ENCODE peak calls at places on chromosomes 11 and 22, in six cellular contexts. One of them, this sample, is unnamed.
A peak's percentile ranks its signal among the peaks of the same experiment; 100 is the strongest.

GRCh38 chr11:96486890-96487633 is 97.2 kb downstream of the JRKL start:
- DNase-seq in naive thymus-derived CD8-positive, alpha-beta T cell: no peak
- DNase-seq in Calu3: peak; percentile 52
- DNase-seq in AG09319: no peak
- DNase-seq in cardiac fibroblast: peak; percentile 31
- DNase-seq in NAMALWA: no peak
- DNase-seq in this sample: no peak

GRCh38 chr11:114034956-114035355 is 24.6 kb upstream of the ZBTB16 start:
- DNase-seq in naive thymus-derived CD8-positive, alpha-beta T cell: no peak
- DNase-seq in cardiac fibroblast: no peak
- DNase-seq in NAMALWA: no peak
- DNase-seq in AG09319: no peak
- DNase-seq in Calu3: no peak
- DNase-seq in this sample: no peak

GRCh38 chr22:20246368-20247009 is 21.6 kb downstream of the RTN4R start:
- DNase-seq in NAMALWA: no peak
- DNase-seq in cardiac fibroblast: no peak
- DNase-seq in naive thymus-derived CD8-positive, alpha-beta T cell: no peak
- DNase-seq in Calu3: no peak
- DNase-seq in AG09319: no peak
- DNase-seq in this sample: no peak

GRCh38 chr11:86919557-86920210 is 35.5 kb downstream of the FZD4 start:
- DNase-seq in cardiac fibroblast: peak; percentile 91
- DNase-seq in AG09319: no peak
- DNase-seq in Calu3: no peak
- DNase-seq in naive thymus-derived CD8-positive, alpha-beta T cell: no peak
- DNase-seq in NAMALWA: peak; percentile 70
- DNase-seq in this sample: no peak

GRCh38 chr22:26461188-26461810 is 22.3 kb downstream of the HPS4 start:
- DNase-seq in NAMALWA: no peak
- DNase-seq in AG09319: no peak
- DNase-seq in cardiac fibroblast: peak; percentile 43
- DNase-seq in Calu3: peak; percentile 71
- DNase-seq in naive thymus-derived CD8-positive, alpha-beta T cell: no peak
- DNase-seq in this sample: peak; percentile 60

GRCh38 chr11:34519595-34520235 is 6.1 kb upstream of the ELF5 start:
- DNase-seq in AG09319: no peak
- DNase-seq in Calu3: no peak
- DNase-seq in cardiac fibroblast: no peak
- DNase-seq in NAMALWA: no peak
- DNase-seq in naive thymus-derived CD8-positive, alpha-beta T cell: no peak
- DNase-seq in this sample: no peak

GRCh38 chr11:126194121-126194543 is 17.3 kb downstream of the RPUSD4 start:
- DNase-seq in NAMALWA: peak; percentile 48
- DNase-seq in cardiac fibroblast: peak; percentile 70
- DNase-seq in Calu3: peak; percentile 37
- DNase-seq in naive thymus-derived CD8-positive, alpha-beta T cell: no peak
- DNase-seq in AG09319: no peak
- DNase-seq in this sample: no peak

GRCh38 chr11:62646825-62647608 is 604 bp upstream of the GANAB start:
- DNase-seq in Calu3: no peak
- DNase-seq in AG09319: no peak
- DNase-seq in naive thymus-derived CD8-positive, alpha-beta T cell: no peak
- DNase-seq in NAMALWA: no peak
- DNase-seq in cardiac fibroblast: no peak
- DNase-seq in this sample: no peak

GRCh38 chr11:78784321-78785061 is 209.8 kb upstream of the NARS2 start:
- DNase-seq in cardiac fibroblast: peak; percentile 31
- DNase-seq in NAMALWA: no peak
- DNase-seq in naive thymus-derived CD8-positive, alpha-beta T cell: no peak
- DNase-seq in Calu3: no peak
- DNase-seq in AG09319: no peak
- DNase-seq in this sample: no peak

GRCh38 chr22:38882480-38882879 is 10.5 kb upstream of the CBX6 start:
- DNase-seq in naive thymus-derived CD8-positive, alpha-beta T cell: no peak
- DNase-seq in AG09319: no peak
- DNase-seq in Calu3: no peak
- DNase-seq in NAMALWA: no peak
- DNase-seq in cardiac fibroblast: peak; percentile 71
- DNase-seq in this sample: peak; percentile 62

GRCh38 chr11:61716478-61717285 is 35.8 kb upstream of the MYRF start:
- DNase-seq in AG09319: no peak
- DNase-seq in Calu3: peak; percentile 17
- DNase-seq in naive thymus-derived CD8-positive, alpha-beta T cell: no peak
- DNase-seq in NAMALWA: no peak
- DNase-seq in cardiac fibroblast: no peak
- DNase-seq in this sample: no peak

GRCh38 chr11:121389651-121390050 is 62.5 kb upstream of the SORL1 start:
- DNase-seq in Calu3: no peak
- DNase-seq in NAMALWA: no peak
- DNase-seq in cardiac fibroblast: peak; percentile 22
- DNase-seq in AG09319: no peak
- DNase-seq in naive thymus-derived CD8-positive, alpha-beta T cell: no peak
- DNase-seq in this sample: peak; percentile 70

GRCh38 chr11:61814242-61814957 is 2.4 kb downstream of the FADS1 start:
- DNase-seq in NAMALWA: peak; percentile 23
- DNase-seq in Calu3: no peak
- DNase-seq in AG09319: no peak
- DNase-seq in cardiac fibroblast: peak; percentile 40
- DNase-seq in naive thymus-derived CD8-positive, alpha-beta T cell: no peak
- DNase-seq in this sample: no peak

GRCh38 chr11:44427432-44427831 is 117.5 kb upstream of the ALX4 start:
- DNase-seq in naive thymus-derived CD8-positive, alpha-beta T cell: no peak
- DNase-seq in NAMALWA: peak; percentile 33
- DNase-seq in Calu3: peak; percentile 28
- DNase-seq in AG09319: no peak
- DNase-seq in cardiac fibroblast: no peak
- DNase-seq in this sample: no peak

GRCh38 chr22:42786606-42787356 is 66.1 kb upstream of the A4GALT start:
- DNase-seq in Calu3: no peak
- DNase-seq in cardiac fibroblast: no peak
- DNase-seq in AG09319: no peak
- DNase-seq in naive thymus-derived CD8-positive, alpha-beta T cell: no peak
- DNase-seq in NAMALWA: no peak
- DNase-seq in this sample: no peak

GRCh38 chr22:47804281-47804680 is 1041.8 kb downstream of the TBC1D22A start:
- DNase-seq in NAMALWA: no peak
- DNase-seq in AG09319: no peak
- DNase-seq in Calu3: no peak
- DNase-seq in naive thymus-derived CD8-positive, alpha-beta T cell: no peak
- DNase-seq in cardiac fibroblast: no peak
- DNase-seq in this sample: no peak

GRCh38 chr11:75103380-75104026 is 6.8 kb upstream of the OR2AT4 start:
- DNase-seq in AG09319: no peak
- DNase-seq in naive thymus-derived CD8-positive, alpha-beta T cell: no peak
- DNase-seq in cardiac fibroblast: peak; percentile 26
- DNase-seq in Calu3: no peak
- DNase-seq in NAMALWA: no peak
- DNase-seq in this sample: no peak

GRCh38 chr11:37786214-37786755 is 1188.2 kb upstream of the RAG2 start:
- DNase-seq in NAMALWA: no peak
- DNase-seq in naive thymus-derived CD8-positive, alpha-beta T cell: no peak
- DNase-seq in Calu3: no peak
- DNase-seq in AG09319: no peak
- DNase-seq in cardiac fibroblast: peak; percentile 76
- DNase-seq in this sample: no peak

GRCh38 chr11:82864268-82864667 is 36.0 kb downstream of the PRCP start:
- DNase-seq in AG09319: peak; percentile 10
- DNase-seq in Calu3: peak; percentile 61
- DNase-seq in naive thymus-derived CD8-positive, alpha-beta T cell: peak; percentile 10
- DNase-seq in cardiac fibroblast: peak; percentile 81
- DNase-seq in NAMALWA: peak; percentile 62
- DNase-seq in this sample: peak; percentile 58

GRCh38 chr11:71197096-71197495 is 55.3 kb downstream of the SHANK2 start:
- DNase-seq in Calu3: no peak
- DNase-seq in naive thymus-derived CD8-positive, alpha-beta T cell: no peak
- DNase-seq in cardiac fibroblast: no peak
- DNase-seq in NAMALWA: no peak
- DNase-seq in AG09319: no peak
- DNase-seq in this sample: no peak